ENCODE peak calls at places on chromosomes 13 and 19, in eight cellular contexts. O is stimulated activated CD8-positive, alpha-beta memory T cell treated with anti-CD3 and anti-CD28 coated beads, Interleukin-4, amount 100 ng/mL, for 48 hours; D is hypothalamus; L is mesenteric fat pad; A is stimulated activated CD4-positive, alpha-beta T cell treated with anti-CD3 and anti-CD28 coated beads, Interleukin-1b, Interleukin-23, amount 100 ng/mL, for 1 hour; S is smooth muscle cell of the brain vasculature; T is activated CD8-positive, alpha-beta memory T cell treated with anti-CD3 and anti-CD28 coated beads for 48 hours; Y is epithelial cell of proximal tubule. W is an unnamed sample.

GRCh38 chr13:113976711-113977684 is 3.1 kb upstream of the C13orf46 start:
- DNase-seq in Y (peak), O (no peak), D (no peak), T (no peak), S (no peak), A (no peak), L (no peak), W (no peak)

GRCh38 chr13:32851083-32852064 is 164.8 kb upstream of the KL start:
- DNase-seq in L (no peak), A (no peak), D (no peak), S (no peak), Y (no peak), T (no peak), O (no peak), W (no peak)

GRCh38 chr19:18013621-18014111 is 5.7 kb downstream of the ARRDC2 start:
- DNase-seq in A (no peak), S (no peak), Y (no peak), L (no peak), D (no peak), O (no peak), T (no peak), W (peak)

GRCh38 chr19:44258835-44259413 is 762 bp upstream of the ZNF233 start:
- DNase-seq in S (no peak), Y (no peak), L (no peak), D (no peak), O (no peak), T (no peak), A (no peak), W (no peak)

GRCh38 chr19:50514346-50515167 is 844 bp upstream of the ASPDH start:
- DNase-seq in A (no peak), L (no peak), O (no peak), S (no peak), Y (no peak), D (peak), T (no peak), W (no peak)

GRCh38 chr13:48773531-48774275 is 120.0 kb downstream of the CYSLTR2 start:
- DNase-seq in A (no peak), S (no peak), T (no peak), O (no peak), D (no peak), L (no peak), Y (no peak), W (no peak)

GRCh38 chr19:50705422-50706019 is 14.1 kb downstream of the SHANK1 start:
- DNase-seq in D (no peak), S (peak), A (no peak), T (no peak), O (peak), L (no peak), Y (no peak), W (peak)

GRCh38 chr13:28574617-28575142 is 79.8 kb upstream of the FLT1 start:
- DNase-seq in S (no peak), O (peak), L (no peak), A (no peak), T (peak), D (no peak), Y (peak), W (peak)

GRCh38 chr19:42242071-42242511 is 311 bp downstream of the GSK3A start:
- DNase-seq in D (no peak), Y (no peak), A (no peak), T (no peak), S (no peak), L (no peak), O (no peak), W (peak)

GRCh38 chr19:36665832-36666231 is 805 bp downstream of the ZNF461 start:
- DNase-seq in S (no peak), Y (no peak), O (no peak), T (no peak), D (no peak), L (no peak), A (no peak), W (no peak)

GRCh38 chr19:10774893-10775292 is 57.0 kb downstream of the DNM2 start:
- DNase-seq in O (no peak), T (no peak), S (no peak), Y (no peak), L (no peak), A (no peak), D (no peak), W (no peak)